ENCODE peak calls at places on chromosomes 16 and 17, in nine cellular contexts. Q is A172; J is activated T-cell treated with anti-CD3 and anti-CD28 coated beads for 1 hour; V is GM04504; U is posterior cingulate gyrus; N is activated CD4-positive, alpha-beta T cell treated with anti-CD3 and anti-CD28 coated beads, Interleukin-2, amount 50 U/mL, for 1 hour; A is mucosa of descending colon; B is T follicular helper cell; P is T-helper 22 cell. I is an unnamed sample.

GRCh38 chr17:48328457-48328856 is 101.6 kb downstream of the SKAP1 start:
- DNase-seq in P (no peak), V (no peak), Q (peak), A (no peak), N (no peak), J (no peak), U (no peak), B (no peak), I (no peak)

GRCh38 chr17:66135896-66136295 is 56.0 kb downstream of the CEP112 start:
- DNase-seq in A (no peak), V (no peak), U (no peak), J (no peak), P (no peak), Q (no peak), B (no peak), N (no peak), I (no peak)

GRCh38 chr17:7478276-7479138 is 924 bp downstream of the ZBTB4 start:
- DNase-seq in V (peak), P (peak), A (peak), U (peak), N (peak), J (peak), B (peak), Q (peak), I (peak)

GRCh38 chr17:44602390-44602789 is 45.1 kb downstream of the FZD2 start:
- DNase-seq in J (no peak), V (no peak), U (no peak), Q (no peak), B (no peak), N (no peak), P (no peak), A (no peak), I (no peak)

GRCh38 chr16:28826141-28826540 is 3.3 kb downstream of the ATXN2L start:
- DNase-seq in N (no peak), J (no peak), P (no peak), B (no peak), U (no peak), V (no peak), Q (peak), A (no peak), I (no peak)

GRCh38 chr16:4659363-4660353 is 33.7 kb upstream of the NUDT16L1 start:
- DNase-seq in A (no peak), Q (no peak), U (no peak), N (no peak), B (no peak), J (no peak), P (no peak), V (no peak), I (no peak)

GRCh38 chr17:2232244-2232638 is 71.3 kb downstream of the SMG6 start:
- DNase-seq in P (no peak), Q (peak), N (no peak), V (peak), U (no peak), J (no peak), A (no peak), B (no peak), I (no peak)

GRCh38 chr16:30839523-30840227 is 52.7 kb upstream of the ZNF629 start:
- DNase-seq in A (peak), J (no peak), V (no peak), U (no peak), B (no peak), N (no peak), P (no peak), Q (no peak), I (no peak)

GRCh38 chr17:73838815-73839214 is 194.6 kb upstream of the SDK2 start:
- DNase-seq in B (no peak), U (no peak), P (no peak), N (no peak), Q (no peak), V (no peak), J (no peak), A (no peak), I (no peak)

GRCh38 chr17:57408064-57408811 is 151.9 kb downstream of the MSI2 start:
- DNase-seq in V (no peak), N (no peak), Q (no peak), P (no peak), U (no peak), A (peak), J (no peak), B (peak), I (no peak)

GRCh38 chr17:41339571-41340169 is 11.0 kb downstream of the KRT33A start:
- DNase-seq in J (no peak), A (no peak), U (no peak), B (no peak), V (no peak), Q (no peak), N (no peak), P (no peak), I (no peak)

GRCh38 chr16:26863971-26864370 is 202.8 kb upstream of the C16orf82 start:
- DNase-seq in P (no peak), J (no peak), B (no peak), V (no peak), N (no peak), U (no peak), A (no peak), Q (no peak), I (no peak)

GRCh38 chr16:2854700-2855309 is 3.2 kb downstream of the PRSS22 start:
- DNase-seq in J (no peak), B (no peak), P (no peak), N (no peak), U (no peak), V (no peak), A (peak), Q (no peak), I (no peak)

GRCh38 chr16:79599256-79599836 is 1.2 kb downstream of the MAF start:
- DNase-seq in N (peak), J (no peak), B (no peak), Q (no peak), U (no peak), A (peak), V (no peak), P (no peak), I (peak)

GRCh38 chr17:9566067-9566466 is 9.6 kb downstream of the STX8 start:
- DNase-seq in N (no peak), Q (peak), J (no peak), U (no peak), V (no peak), B (no peak), A (no peak), P (no peak), I (no peak)

GRCh38 chr16:26645629-26646028 is 421.1 kb upstream of the C16orf82 start:
- DNase-seq in U (peak), P (no peak), A (no peak), Q (no peak), B (no peak), V (no peak), J (peak), N (peak), I (no peak)

GRCh38 chr16:67445913-67446907 is 15.3 kb downstream of the HSD11B2 start:
- DNase-seq in N (no peak), V (no peak), A (peak), J (no peak), U (no peak), B (no peak), Q (no peak), P (no peak), I (no peak)

GRCh38 chr17:46788796-46789195 is 29.7 kb downstream of the WNT3 start:
- DNase-seq in J (no peak), A (no peak), N (no peak), U (no peak), V (no peak), Q (no peak), B (no peak), P (no peak), I (no peak)

GRCh38 chr17:33038740-33039139 is 47.1 kb downstream of the SPACA3 start:
- DNase-seq in Q (no peak), U (peak), B (no peak), J (no peak), V (no peak), P (no peak), A (peak), N (no peak), I (no peak)

GRCh38 chr16:81956213-81956948 is 54.9 kb downstream of the SDR42E1 start:
- DNase-seq in V (no peak), B (no peak), J (no peak), U (no peak), P (no peak), Q (no peak), N (no peak), A (no peak), I (no peak)

GRCh38 chr17:28704219-28704858 is 7.3 kb downstream of the PROCA1 start:
- DNase-seq in J (no peak), B (no peak), N (no peak), A (no peak), P (no peak), V (no peak), U (no peak), Q (no peak), I (no peak)

GRCh38 chr17:69596141-69596540 is 181.6 kb downstream of the MAP2K6 start:
- DNase-seq in U (no peak), J (no peak), P (no peak), B (no peak), N (no peak), V (no peak), Q (no peak), A (no peak), I (no peak)

GRCh38 chr16:47716571-47716970 is 255.4 kb downstream of the PHKB start:
- DNase-seq in N (no peak), V (no peak), P (no peak), U (no peak), B (no peak), Q (peak), A (no peak), J (no peak), I (no peak)

GRCh38 chr17:36544049-36544319 is 735 bp upstream of the GGNBP2 start:
- DNase-seq in N (no peak), B (peak), J (no peak), A (no peak), V (peak), U (peak), Q (no peak), P (no peak), I (no peak)

GRCh38 chr16:74830646-74831045 is 56.0 kb upstream of the FA2H start:
- DNase-seq in U (no peak), J (no peak), B (no peak), Q (peak), N (no peak), V (no peak), P (no peak), A (no peak), I (no peak)